ENCODE peak calls at places on chromosomes 2 and 18, in seven cellular contexts. One of them, this sample, is unnamed.

GRCh38 chr18:2536493-2536892 is 34.8 kb downstream of the METTL4 start:
- DNase-seq in GM10248: no peak
- DNase-seq in mucosa of descending colon: no peak
- DNase-seq in tibial nerve: no peak
- DNase-seq in H9: no peak
- DNase-seq in lung: no peak
- DNase-seq in heart left ventricle: no peak
- DNase-seq in this sample: no peak

GRCh38 chr2:144645055-144645778 is 125.3 kb upstream of the ZEB2 start:
- DNase-seq in GM10248: no peak
- DNase-seq in mucosa of descending colon: no peak
- DNase-seq in tibial nerve: no peak
- DNase-seq in H9: no peak
- DNase-seq in lung: no peak
- DNase-seq in heart left ventricle: no peak
- DNase-seq in this sample: no peak

GRCh38 chr18:34352385-34353163 is 127.9 kb upstream of the NOL4 start:
- DNase-seq in GM10248: no peak
- DNase-seq in mucosa of descending colon: peak
- DNase-seq in tibial nerve: no peak
- DNase-seq in H9: no peak
- DNase-seq in lung: no peak
- DNase-seq in heart left ventricle: no peak
- DNase-seq in this sample: no peak

GRCh38 chr18:44232500-44232899 is 448.2 kb upstream of the SETBP1 start:
- DNase-seq in GM10248: no peak
- DNase-seq in mucosa of descending colon: peak
- DNase-seq in tibial nerve: no peak
- DNase-seq in H9: no peak
- DNase-seq in lung: no peak
- DNase-seq in heart left ventricle: no peak
- DNase-seq in this sample: no peak

GRCh38 chr2:78309460-78309859 is 716.0 kb upstream of the REG3G start:
- DNase-seq in GM10248: no peak
- DNase-seq in mucosa of descending colon: no peak
- DNase-seq in tibial nerve: no peak
- DNase-seq in H9: no peak
- DNase-seq in lung: no peak
- DNase-seq in heart left ventricle: no peak
- DNase-seq in this sample: no peak

GRCh38 chr2:220226076-220226475 is 598.6 kb downstream of the SLC4A3 start:
- DNase-seq in GM10248: no peak
- DNase-seq in mucosa of descending colon: no peak
- DNase-seq in tibial nerve: no peak
- DNase-seq in H9: no peak
- DNase-seq in lung: no peak
- DNase-seq in heart left ventricle: no peak
- DNase-seq in this sample: no peak

GRCh38 chr2:62467475-62468321 is 38.3 kb downstream of the TMEM17 start:
- DNase-seq in GM10248: no peak
- DNase-seq in mucosa of descending colon: no peak
- DNase-seq in tibial nerve: peak
- DNase-seq in H9: no peak
- DNase-seq in lung: peak
- DNase-seq in heart left ventricle: peak
- DNase-seq in this sample: no peak

GRCh38 chr18:41870817-41871216 is 84.2 kb upstream of the PIK3C3 start:
- DNase-seq in GM10248: no peak
- DNase-seq in mucosa of descending colon: no peak
- DNase-seq in tibial nerve: no peak
- DNase-seq in H9: no peak
- DNase-seq in lung: no peak
- DNase-seq in heart left ventricle: no peak
- DNase-seq in this sample: no peak

GRCh38 chr2:86617153-86617552 is 6.5 kb downstream of the RNF103 start:
- DNase-seq in GM10248: no peak
- DNase-seq in mucosa of descending colon: no peak
- DNase-seq in tibial nerve: no peak
- DNase-seq in H9: no peak
- DNase-seq in lung: no peak
- DNase-seq in heart left ventricle: no peak
- DNase-seq in this sample: no peak

GRCh38 chr2:175965773-175966172 is 36.3 kb downstream of the LNPK start:
- DNase-seq in GM10248: no peak
- DNase-seq in mucosa of descending colon: no peak
- DNase-seq in tibial nerve: no peak
- DNase-seq in H9: no peak
- DNase-seq in lung: no peak
- DNase-seq in heart left ventricle: no peak
- DNase-seq in this sample: no peak

GRCh38 chr2:175966839-175967238 is 35.2 kb downstream of the LNPK start:
- DNase-seq in GM10248: no peak
- DNase-seq in mucosa of descending colon: no peak
- DNase-seq in tibial nerve: no peak
- DNase-seq in H9: no peak
- DNase-seq in lung: no peak
- DNase-seq in heart left ventricle: no peak
- DNase-seq in this sample: no peak

DNA sequence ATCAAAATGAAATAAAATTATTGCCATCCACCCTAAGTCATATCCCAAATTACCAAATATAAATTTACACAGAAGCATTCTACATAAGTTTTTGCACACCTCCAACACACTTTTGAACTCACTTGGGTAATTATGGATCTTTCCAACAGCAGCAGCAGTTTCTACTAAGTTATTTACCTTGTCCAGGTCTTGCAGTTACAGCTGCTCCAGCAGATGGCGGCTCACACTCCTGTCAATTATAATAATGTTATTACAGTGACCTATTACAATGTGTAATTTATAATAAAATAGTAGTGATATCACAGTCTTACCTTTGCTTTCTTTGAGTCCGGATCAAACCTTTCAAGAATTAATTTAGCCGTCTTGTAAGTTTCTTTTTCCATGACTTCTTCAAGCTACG is 37.9 kb downstream of the LNPK start:
- DNase-seq in GM10248: no peak
- DNase-seq in mucosa of descending colon: peak
- DNase-seq in tibial nerve: no peak
- DNase-seq in H9: no peak
- DNase-seq in lung: no peak
- DNase-seq in heart left ventricle: no peak
- DNase-seq in this sample: no peak
- TF ChIP-seq CTCF in GM10248: no peak
- TF ChIP-seq CTCF in mucosa of descending colon: no peak
- TF ChIP-seq CTCF in tibial nerve: no peak
- TF ChIP-seq CTCF in H9: peak
- TF ChIP-seq CTCF in lung: no peak
- TF ChIP-seq CTCF in heart left ventricle: no peak
- TF ChIP-seq CTCF in this sample: peak

DNA sequence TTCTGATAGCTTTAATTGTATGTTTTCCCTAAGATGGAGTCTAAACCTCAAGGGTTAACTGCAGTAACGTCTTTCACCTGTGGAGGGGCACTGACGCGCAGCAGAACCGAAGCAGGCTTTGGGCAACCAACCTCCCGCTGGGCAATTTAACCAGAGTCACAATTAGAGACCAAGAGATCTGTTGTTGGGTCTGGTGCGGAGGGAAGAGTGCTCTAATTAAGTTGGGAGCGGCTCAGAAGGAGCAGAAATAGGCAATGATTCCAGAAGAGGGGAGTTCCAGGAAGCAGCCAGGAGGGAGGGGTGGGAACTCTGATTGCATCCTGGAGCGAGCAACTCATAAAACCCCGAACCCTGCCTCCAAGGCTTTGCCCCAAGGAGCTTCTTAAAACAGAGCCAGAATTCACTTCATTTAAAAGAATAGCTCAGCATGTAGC is 245.8 kb downstream of the PAX3 start:
- DNase-seq in GM10248: no peak
- DNase-seq in mucosa of descending colon: peak
- DNase-seq in tibial nerve: no peak
- DNase-seq in H9: peak
- DNase-seq in lung: no peak
- DNase-seq in heart left ventricle: no peak
- DNase-seq in this sample: no peak
- TF ChIP-seq CTCF in GM10248: no peak
- TF ChIP-seq CTCF in mucosa of descending colon: no peak
- TF ChIP-seq CTCF in tibial nerve: no peak
- TF ChIP-seq CTCF in H9: peak
- TF ChIP-seq CTCF in lung: no peak
- TF ChIP-seq CTCF in heart left ventricle: no peak
- TF ChIP-seq CTCF in this sample: no peak

GRCh38 chr18:46411191-46411590 is 245.8 kb downstream of the LOXHD1 start:
- DNase-seq in GM10248: no peak
- DNase-seq in mucosa of descending colon: no peak
- DNase-seq in tibial nerve: no peak
- DNase-seq in H9: no peak
- DNase-seq in lung: no peak
- DNase-seq in heart left ventricle: no peak
- DNase-seq in this sample: no peak

GRCh38 chr18:46406539-46406932 is 250.5 kb downstream of the LOXHD1 start:
- DNase-seq in GM10248: no peak
- DNase-seq in mucosa of descending colon: no peak
- DNase-seq in tibial nerve: no peak
- DNase-seq in H9: no peak
- DNase-seq in lung: no peak
- DNase-seq in heart left ventricle: no peak
- DNase-seq in this sample: no peak

GRCh38 chr18:46407471-46408166 is 249.4 kb downstream of the LOXHD1 start:
- DNase-seq in GM10248: no peak
- DNase-seq in mucosa of descending colon: no peak
- DNase-seq in tibial nerve: no peak
- DNase-seq in H9: no peak
- DNase-seq in lung: no peak
- DNase-seq in heart left ventricle: peak
- DNase-seq in this sample: no peak

GRCh38 chr18:46405832-46406538 is 251.0 kb downstream of the LOXHD1 start:
- DNase-seq in GM10248: no peak
- DNase-seq in mucosa of descending colon: no peak
- DNase-seq in tibial nerve: no peak
- DNase-seq in H9: no peak
- DNase-seq in lung: no peak
- DNase-seq in heart left ventricle: no peak
- DNase-seq in this sample: no peak

GRCh38 chr18:46408334-46408987 is 248.6 kb downstream of the LOXHD1 start:
- DNase-seq in GM10248: no peak
- DNase-seq in mucosa of descending colon: no peak
- DNase-seq in tibial nerve: no peak
- DNase-seq in H9: peak
- DNase-seq in lung: no peak
- DNase-seq in heart left ventricle: no peak
- DNase-seq in this sample: no peak
- TF ChIP-seq CTCF in GM10248: no peak
- TF ChIP-seq CTCF in mucosa of descending colon: no peak
- TF ChIP-seq CTCF in tibial nerve: no peak
- TF ChIP-seq CTCF in H9: peak
- TF ChIP-seq CTCF in lung: no peak
- TF ChIP-seq CTCF in heart left ventricle: no peak
- TF ChIP-seq CTCF in this sample: peak

DNA sequence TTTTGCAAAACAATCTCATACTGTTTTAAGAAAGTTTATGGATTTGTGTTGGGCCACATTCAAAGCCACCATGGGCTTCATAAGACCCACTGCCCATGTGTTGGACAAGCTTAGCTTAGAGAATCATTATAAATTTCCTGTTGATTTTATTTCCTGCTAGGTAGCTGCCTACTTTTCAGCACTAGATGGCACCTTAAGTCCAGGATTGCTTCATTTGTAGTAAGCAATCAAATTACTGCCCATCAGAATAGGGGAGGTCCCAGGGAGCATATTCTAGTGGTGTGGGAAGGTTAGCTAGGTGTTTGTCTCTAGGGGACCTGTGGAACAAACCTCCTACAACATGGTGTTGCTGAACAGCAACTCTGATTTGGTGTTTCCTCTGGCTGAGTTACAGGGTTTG is 11.0 kb upstream of the DCDC2C start:
- DNase-seq in GM10248: no peak
- DNase-seq in mucosa of descending colon: no peak
- DNase-seq in tibial nerve: no peak
- DNase-seq in H9: no peak
- DNase-seq in lung: no peak
- DNase-seq in heart left ventricle: no peak
- DNase-seq in this sample: no peak
- TF ChIP-seq CTCF in GM10248: no peak
- TF ChIP-seq CTCF in mucosa of descending colon: no peak
- TF ChIP-seq CTCF in tibial nerve: peak
- TF ChIP-seq CTCF in H9: peak
- TF ChIP-seq CTCF in lung: no peak
- TF ChIP-seq CTCF in heart left ventricle: no peak
- TF ChIP-seq CTCF in this sample: peak

DNA sequence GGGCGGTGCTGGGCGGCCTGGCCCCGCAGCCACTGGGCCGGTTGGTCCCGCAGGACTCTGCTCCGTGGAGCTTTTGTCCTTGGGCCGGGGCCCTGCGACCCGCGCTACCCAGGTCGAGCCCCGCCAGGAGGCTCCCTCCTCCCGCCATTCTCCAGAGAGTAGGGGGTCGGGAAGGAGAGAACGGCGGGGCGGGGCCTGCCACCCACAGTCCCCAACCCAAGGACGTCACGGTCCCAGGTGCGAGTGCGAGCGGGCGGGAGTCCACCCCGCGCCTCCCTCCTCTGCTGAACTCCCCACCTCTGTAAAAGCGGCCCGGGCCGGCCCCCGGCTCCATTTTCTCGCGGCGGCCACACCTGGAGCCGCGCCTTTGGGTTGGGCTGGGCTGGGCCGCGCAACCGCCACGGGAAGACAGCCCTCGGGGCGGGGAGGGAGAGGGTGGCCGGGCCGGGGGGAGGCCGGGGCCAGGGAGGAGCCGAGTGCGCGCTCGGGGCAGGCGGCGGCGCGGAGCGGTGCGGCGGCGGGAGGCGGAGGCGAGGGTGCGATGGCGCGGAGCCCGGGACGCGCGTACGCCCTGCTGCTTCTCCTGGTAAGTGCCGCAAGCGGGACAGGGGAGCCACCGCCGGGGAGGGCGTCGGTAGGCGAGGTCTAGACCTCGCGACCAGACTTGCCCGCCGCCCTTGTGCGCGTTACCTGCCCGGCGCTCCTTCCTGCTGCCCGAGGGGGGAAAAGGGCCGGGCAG is at the start of gene DSG2:
- DNase-seq in GM10248: peak
- DNase-seq in mucosa of descending colon: peak
- DNase-seq in tibial nerve: no peak
- DNase-seq in H9: peak
- DNase-seq in lung: peak
- DNase-seq in heart left ventricle: peak
- DNase-seq in this sample: peak
- TF ChIP-seq CTCF in GM10248: no peak
- TF ChIP-seq CTCF in mucosa of descending colon: no peak
- TF ChIP-seq CTCF in tibial nerve: no peak
- TF ChIP-seq CTCF in H9: peak
- TF ChIP-seq CTCF in lung: no peak
- TF ChIP-seq CTCF in heart left ventricle: no peak
- TF ChIP-seq CTCF in this sample: no peak

DNA sequence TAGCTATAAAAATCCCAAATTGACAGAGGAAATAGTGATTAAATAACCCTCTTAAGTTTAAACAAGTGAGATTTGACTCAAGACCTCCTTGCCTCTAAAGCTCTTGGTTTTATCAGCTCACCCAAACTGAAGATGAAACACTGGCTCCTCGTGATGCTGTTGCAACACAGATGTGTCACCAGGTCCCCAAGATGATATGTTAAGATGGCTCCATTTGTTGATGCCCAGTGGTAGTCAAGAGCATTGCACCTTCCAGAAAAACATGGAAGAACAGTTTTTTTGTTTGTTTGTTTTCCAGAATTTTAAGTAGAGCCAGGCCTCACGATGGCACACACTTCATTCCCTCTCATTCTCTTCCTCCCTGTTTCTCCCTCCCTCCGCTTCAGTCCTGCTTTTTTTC is 399.8 kb downstream of the TXNL1 start:
- DNase-seq in GM10248: no peak
- DNase-seq in mucosa of descending colon: no peak
- DNase-seq in tibial nerve: no peak
- DNase-seq in H9: no peak
- DNase-seq in lung: no peak
- DNase-seq in heart left ventricle: no peak
- DNase-seq in this sample: no peak
- TF ChIP-seq CTCF in GM10248: no peak
- TF ChIP-seq CTCF in mucosa of descending colon: no peak
- TF ChIP-seq CTCF in tibial nerve: no peak
- TF ChIP-seq CTCF in H9: peak
- TF ChIP-seq CTCF in lung: no peak
- TF ChIP-seq CTCF in heart left ventricle: no peak
- TF ChIP-seq CTCF in this sample: no peak

This sample was measured in D721Med.